ENCODE peak calls at places on chromosomes 16 and 17, in five cellular contexts. C is H1, L is sciatic nerve, Y is bronchial epithelial cell, V is HFF-Myc. J is an unnamed sample.

GRCh38 chr16:49688298-49688697 is 167.6 kb downstream of the ZNF423 start:
- DNase-seq in C (no peak), L (no peak), Y (no peak), V (no peak), J (no peak)

GRCh38 chr17:46770818-46771600 is 47.5 kb downstream of the WNT3 start:
- DNase-seq in C (no peak), L (peak; percentile 60), Y (no peak), V (no peak), J (peak; percentile 45)

GRCh38 chr16:66695474-66695934 is 1.0 kb downstream of the CMTM4 start:
- DNase-seq in C (no peak), L (no peak), Y (no peak), V (no peak), J (no peak)

GRCh38 chr16:12220721-12221120 is 244.2 kb downstream of the SNX29 start:
- DNase-seq in C (no peak), L (no peak), Y (no peak), V (no peak), J (no peak)

GRCh38 chr16:88840589-88841215 is 16.0 kb downstream of the GALNS start:
- DNase-seq in C (no peak), L (no peak), Y (no peak), V (no peak), J (no peak)

GRCh38 chr16:77374384-77374783 is 60.5 kb downstream of the ADAMTS18 start:
- DNase-seq in C (no peak), L (no peak), Y (peak; percentile 57), V (no peak), J (peak; percentile 7)

GRCh38 chr17:44599298-44600175 is 42.3 kb downstream of the FZD2 start:
- DNase-seq in C (no peak), L (peak; percentile 85), Y (peak; percentile 23), V (peak; percentile 95), J (peak; percentile 12)

GRCh38 chr16:88940196-88941050 is 36.6 kb downstream of the CBFA2T3 start:
- DNase-seq in C (no peak), L (no peak), Y (no peak), V (no peak), J (no peak)

GRCh38 chr16:66569827-66570405 is 3.7 kb downstream of the CMTM1 start:
- DNase-seq in C (no peak), L (no peak), Y (peak; percentile 84), V (no peak), J (peak; percentile 41)

GRCh38 chr16:69863882-69864281 is 87.3 kb upstream of the CLEC18A start:
- DNase-seq in C (no peak), L (peak; percentile 32), Y (no peak), V (no peak), J (no peak)

GRCh38 chr17:59840908-59841666 is 51.7 kb downstream of the TUBD1 start:
- DNase-seq in C (no peak), L (no peak), Y (peak; percentile 69), V (no peak), J (no peak)